ENCODE peak calls at places on chromosome 3, in six cellular contexts. Q is right lobe of liver, L is glutamatergic neuron, C is psoas muscle, E is tibial artery, P is B cell. J is an unnamed sample.
A peak's percentile ranks its signal among the peaks of the same experiment; 100 is the strongest.

GRCh38 chr3:13420051-13420816 is at the start of gene NUP210:
- DNase-seq in Q (peak; percentile 87), L (peak; percentile 55), C (peak; percentile 37), E (no peak), P (peak; percentile 81), J (peak; percentile 64)

GRCh38 chr3:155233213-155233612 is 60.3 kb downstream of the STRIT1 start:
- DNase-seq in Q (peak; percentile 47), L (no peak), C (peak; percentile 58), E (peak; percentile 85), P (no peak), J (no peak)

GRCh38 chr3:42660898-42661297 is 7.4 kb downstream of the ZBTB47 start:
- DNase-seq in Q (no peak), L (no peak), C (no peak), E (no peak), P (no peak), J (no peak)

GRCh38 chr3:12158387-12159226 is at the start of gene TIMP4:
- DNase-seq in Q (peak; percentile 54), L (peak; percentile 25), C (peak; percentile 70), E (peak; percentile 39), P (no peak), J (no peak)

GRCh38 chr3:123778525-123778924 is 105.6 kb downstream of the MYLK start:
- DNase-seq in Q (no peak), L (no peak), C (no peak), E (no peak), P (no peak), J (no peak)

GRCh38 chr3:195058311-195059005 is 212.5 kb downstream of the XXYLT1 start:
- DNase-seq in Q (peak; percentile 41), L (no peak), C (no peak), E (peak; percentile 15), P (no peak), J (no peak)

GRCh38 chr3:146589899-146590508 is 15.1 kb downstream of the PLSCR5 start:
- DNase-seq in Q (no peak), L (no peak), C (no peak), E (no peak), P (peak; percentile 22), J (no peak)

GRCh38 chr3:40083066-40083465 is 226.4 kb upstream of the EIF1B start:
- DNase-seq in Q (no peak), L (no peak), C (no peak), E (no peak), P (no peak), J (no peak)

GRCh38 chr3:158713094-158713499 is 19.2 kb downstream of the RARRES1 start:
- DNase-seq in Q (no peak), L (no peak), C (no peak), E (peak; percentile 69), P (no peak), J (no peak)

GRCh38 chr3:151721294-151721693 is 12.4 kb upstream of the AADACL2 start:
- DNase-seq in Q (no peak), L (no peak), C (no peak), E (no peak), P (no peak), J (no peak)

GRCh38 chr3:149325581-149325980 is 7.9 kb downstream of the TM4SF18 start:
- DNase-seq in Q (no peak), L (no peak), C (no peak), E (no peak), P (no peak), J (no peak)

GRCh38 chr3:178474526-178474925 is 61.7 kb upstream of the KCNMB2 start:
- DNase-seq in Q (no peak), L (no peak), C (no peak), E (no peak), P (no peak), J (no peak)

GRCh38 chr3:111904376-111905241 is 45.5 kb downstream of the PHLDB2 start:
- DNase-seq in Q (no peak), L (no peak), C (no peak), E (no peak), P (no peak), J (no peak)

GRCh38 chr3:48581621-48582481 is 13.3 kb downstream of the COL7A1 start:
- DNase-seq in Q (no peak), L (no peak), C (no peak), E (no peak), P (no peak), J (no peak)

GRCh38 chr3:104526901-104527401 is 839.8 kb upstream of the ALCAM start:
- DNase-seq in Q (no peak), L (no peak), C (no peak), E (no peak), P (peak; percentile 66), J (no peak)

GRCh38 chr3:77931272-77932009 is 891.5 kb downstream of the ROBO2 start:
- DNase-seq in Q (no peak), L (no peak), C (no peak), E (no peak), P (no peak), J (no peak)

GRCh38 chr3:194042947-194043346 is 93.0 kb upstream of the HES1 start:
- DNase-seq in Q (no peak), L (no peak), C (no peak), E (no peak), P (no peak), J (no peak)

GRCh38 chr3:150177673-150178378 is 207.1 kb upstream of the PFN2 start:
- DNase-seq in Q (no peak), L (no peak), C (no peak), E (no peak), P (no peak), J (no peak)

GRCh38 chr3:13289771-13290285 is 130.3 kb downstream of the NUP210 start:
- DNase-seq in Q (no peak), L (no peak), C (no peak), E (no peak), P (no peak), J (no peak)

DNA sequence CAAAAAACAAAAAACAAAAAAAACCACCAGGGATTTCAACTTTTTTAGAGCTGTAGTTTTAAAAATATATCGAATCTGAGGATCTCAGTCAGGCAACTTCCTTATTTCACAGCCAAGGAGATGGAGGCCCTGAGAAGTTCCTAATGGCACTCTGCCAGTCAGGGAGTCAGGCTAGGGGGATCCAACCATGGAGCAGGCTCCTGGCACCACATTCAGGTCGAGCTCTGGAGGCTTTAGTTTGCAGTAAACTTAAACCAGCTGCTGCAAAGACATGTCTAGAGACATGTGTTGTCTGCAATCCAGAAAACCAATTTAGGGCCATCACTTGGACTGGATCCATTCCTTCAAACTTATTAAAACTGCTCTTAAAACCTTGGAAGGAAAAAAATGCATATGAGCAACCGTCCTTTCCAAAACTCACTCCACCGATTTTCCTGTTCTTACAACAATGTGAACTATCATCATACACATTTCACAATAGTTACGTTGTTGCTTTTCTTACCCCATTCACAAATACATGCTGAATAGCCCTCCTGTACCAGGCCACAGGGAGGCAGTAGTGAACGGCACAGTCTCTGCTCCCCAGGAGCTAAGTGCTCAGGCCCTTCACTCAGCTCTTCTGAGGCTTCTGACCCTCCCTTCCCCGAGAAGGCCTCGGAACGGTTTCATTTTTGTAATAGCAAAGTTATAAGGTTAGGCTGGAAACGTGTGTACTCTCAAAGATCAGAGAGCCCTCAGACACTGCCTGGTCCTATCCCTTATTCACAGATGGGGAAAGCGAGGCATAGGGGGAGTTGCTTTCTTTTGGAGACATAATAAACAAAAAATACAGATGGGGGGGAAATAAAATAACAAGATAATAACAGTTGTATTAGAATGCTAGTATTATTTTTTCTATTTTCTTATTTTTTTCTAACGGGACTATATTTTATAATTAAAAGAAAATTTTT is 20.1 kb downstream of the RFT1 start:
- DNase-seq in Q (no peak), L (peak; percentile 68), C (peak; percentile 56), E (peak; percentile 55), P (no peak), J (no peak)
- TF ChIP-seq CTCF in Q (peak; percentile 36), L (no peak), C (peak; percentile 30), E (no peak), P (no peak), J (no peak)

DNA sequence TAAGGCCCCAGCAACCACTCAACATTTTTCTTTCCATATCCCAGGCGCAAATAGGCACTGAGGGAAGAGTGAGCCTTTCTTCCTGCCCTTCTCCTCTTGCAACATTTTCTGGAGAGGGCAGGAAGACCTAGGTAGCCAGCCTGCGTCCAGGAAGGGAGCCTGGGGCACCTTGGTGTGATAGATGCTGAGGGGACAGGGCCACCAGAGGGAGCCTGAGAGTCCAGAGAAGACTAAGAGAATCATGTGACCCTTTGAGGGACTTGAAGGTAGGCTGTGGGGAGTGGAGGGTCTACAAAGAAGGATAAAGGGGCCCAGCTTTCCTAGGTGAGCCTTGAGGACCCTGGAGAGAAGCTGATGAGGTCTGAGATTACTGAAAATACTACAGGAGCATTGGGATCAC is 346.6 kb downstream of the CNTN6 start:
- DNase-seq in Q (no peak), L (peak; percentile 34), C (no peak), E (no peak), P (peak; percentile 10), J (no peak)
- TF ChIP-seq CTCF in Q (peak; percentile 36), L (no peak), C (no peak), E (no peak), P (peak; percentile 16), J (no peak)

DNA sequence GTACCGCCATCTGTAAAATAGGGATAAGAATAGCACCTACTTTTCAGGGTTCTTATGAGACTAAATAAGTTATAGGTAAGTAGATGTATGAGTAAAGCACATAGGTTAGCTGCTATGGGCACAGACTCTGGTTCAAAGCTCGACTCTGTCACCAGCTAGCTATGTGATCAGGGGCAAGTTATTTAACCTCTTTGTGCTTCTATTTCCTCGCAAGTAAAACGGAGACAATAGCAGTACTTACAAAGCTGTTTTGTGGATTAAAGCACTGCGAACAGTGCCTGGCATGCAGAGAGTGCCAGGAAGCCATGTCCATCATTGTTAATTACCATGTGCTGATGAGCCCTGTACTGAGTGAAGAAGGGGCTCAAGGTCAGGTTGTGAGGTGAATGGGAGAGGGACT is 1.9 kb downstream of the LAMP3 start:
- DNase-seq in Q (no peak), L (no peak), C (no peak), E (no peak), P (no peak), J (no peak)
- TF ChIP-seq CTCF in Q (no peak), L (no peak), C (no peak), E (no peak), P (no peak), J (no peak)

GRCh38 chr3:143480306-143480852 is 360.8 kb downstream of the CHST2 start:
- DNase-seq in Q (no peak), L (no peak), C (no peak), E (no peak), P (no peak), J (no peak)

GRCh38 chr3:143479727-143480126 is 360.2 kb downstream of the CHST2 start:
- DNase-seq in Q (no peak), L (no peak), C (no peak), E (no peak), P (no peak), J (no peak)

GRCh38 chr3:143476965-143477640 is 357.5 kb downstream of the CHST2 start:
- DNase-seq in Q (no peak), L (no peak), C (no peak), E (no peak), P (no peak), J (no peak)

GRCh38 chr3:143482106-143483088 is 362.8 kb downstream of the CHST2 start:
- DNase-seq in Q (no peak), L (no peak), C (no peak), E (no peak), P (peak; percentile 26), J (no peak)

DNA sequence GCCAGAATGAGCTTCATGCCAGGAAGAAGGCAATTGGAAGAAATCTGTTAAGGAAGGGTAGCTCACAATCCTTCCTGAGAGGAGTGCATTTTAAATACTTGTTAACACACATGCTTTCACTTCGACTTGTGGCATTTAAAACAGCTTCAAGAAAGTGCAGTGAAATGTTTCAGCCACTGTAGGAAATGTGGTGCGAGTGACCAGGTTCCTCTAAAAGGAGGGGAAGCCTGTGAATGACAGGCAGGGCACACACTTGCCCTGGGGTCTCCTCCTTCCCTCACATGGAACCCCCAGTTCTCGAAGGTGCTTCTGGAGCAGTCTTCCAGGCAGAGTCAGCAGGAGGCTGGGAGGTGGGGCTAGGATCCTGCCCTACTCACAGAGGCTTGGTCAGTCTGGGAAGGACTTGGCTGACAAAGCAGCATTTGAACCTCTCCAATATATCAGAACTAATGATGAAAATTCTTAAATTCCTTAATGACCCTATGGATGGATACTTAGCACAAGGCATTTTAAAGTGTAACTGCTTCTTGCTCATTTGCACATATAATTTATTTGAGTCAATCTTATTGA is 358.6 kb downstream of the CHST2 start:
- DNase-seq in Q (no peak), L (no peak), C (no peak), E (no peak), P (peak; percentile 36), J (no peak)
- TF ChIP-seq CTCF in Q (no peak), L (no peak), C (no peak), E (no peak), P (no peak), J (no peak)

J was measured in natural killer cell.